ENCODE peak calls at places on chromosome 4, in six cellular contexts. D is endodermal cell; Q is breast epithelium; N is astrocyte; U is ovary; M is CD8-positive, alpha-beta T cell. H is an unnamed sample.

GRCh38 chr4:144288011-144288903 is 147.7 kb upstream of the GYPA start:
- DNase-seq in D (no peak), Q (no peak), N (peak; percentile 69), U (no peak), M (no peak), H (no peak)

GRCh38 chr4:16573744-16574143 is 324.7 kb downstream of the LDB2 start:
- DNase-seq in D (no peak), Q (peak; percentile 53), N (peak; percentile 86), U (peak; percentile 65), M (no peak), H (no peak)

GRCh38 chr4:110163327-110164070 is 34.9 kb downstream of the ELOVL6 start:
- DNase-seq in D (no peak), Q (no peak), N (peak; percentile 91), U (no peak), M (no peak), H (no peak)

GRCh38 chr4:124710911-124711310 is 1.6 kb downstream of the ANKRD50 start:
- DNase-seq in D (no peak), Q (no peak), N (no peak), U (no peak), M (no peak), H (no peak)

GRCh38 chr4:85955614-85956295 is 404.1 kb downstream of the MAPK10 start:
- DNase-seq in D (no peak), Q (no peak), N (no peak), U (no peak), M (no peak), H (no peak)

GRCh38 chr4:6591781-6592180 is 16.8 kb downstream of the MAN2B2 start:
- DNase-seq in D (no peak), Q (no peak), N (no peak), U (no peak), M (no peak), H (no peak)

GRCh38 chr4:112311516-112311915 is 14.3 kb downstream of the ALPK1 start:
- DNase-seq in D (no peak), Q (no peak), N (no peak), U (no peak), M (no peak), H (no peak)

GRCh38 chr4:61918507-61919462 is 718.7 kb downstream of the ADGRL3 start:
- DNase-seq in D (no peak), Q (no peak), N (no peak), U (no peak), M (no peak), H (no peak)

GRCh38 chr4:107870916-107871786 is 46.4 kb downstream of the SGMS2 start:
- DNase-seq in D (no peak), Q (no peak), N (peak; percentile 41), U (no peak), M (no peak), H (no peak)

GRCh38 chr4:56976878-56977320 is 507 bp downstream of the NOA1 start:
- DNase-seq in D (peak; percentile 87), Q (no peak), N (no peak), U (no peak), M (peak; percentile 26), H (peak; percentile 76)

GRCh38 chr4:124433044-124433443 is 279.5 kb downstream of the ANKRD50 start:
- DNase-seq in D (no peak), Q (no peak), N (no peak), U (no peak), M (no peak), H (no peak)

GRCh38 chr4:140635606-140636005 is 66.8 kb upstream of the UCP1 start:
- DNase-seq in D (peak; percentile 78), Q (peak; percentile 60), N (peak; percentile 42), U (no peak), M (no peak), H (no peak)

GRCh38 chr4:128315756-128316520 is 28.3 kb upstream of the PGRMC2 start:
- DNase-seq in D (no peak), Q (no peak), N (no peak), U (no peak), M (no peak), H (no peak)

GRCh38 chr4:153728151-153728550 is 31.7 kb downstream of the RNF175 start:
- DNase-seq in D (no peak), Q (no peak), N (no peak), U (no peak), M (no peak), H (no peak)

GRCh38 chr4:52641853-52642563 is 17.1 kb downstream of the USP46 start:
- DNase-seq in D (no peak), Q (no peak), N (peak; percentile 65), U (no peak), M (no peak), H (no peak)

GRCh38 chr4:122606364-122607043 is 14.4 kb downstream of the IL21 start:
- DNase-seq in D (peak; percentile 68), Q (no peak), N (no peak), U (no peak), M (no peak), H (no peak)

GRCh38 chr4:183906736-183907651 is 1.9 kb downstream of the STOX2 start:
- DNase-seq in D (peak; percentile 80), Q (no peak), N (no peak), U (peak; percentile 17), M (no peak), H (no peak)

GRCh38 chr4:30962949-30963348 is 242.8 kb downstream of the PCDH7 start:
- DNase-seq in D (no peak), Q (no peak), N (peak; percentile 87), U (no peak), M (no peak), H (no peak)

GRCh38 chr4:123939621-123940020 is 543.0 kb downstream of the SPRY1 start:
- DNase-seq in D (no peak), Q (no peak), N (peak; percentile 89), U (no peak), M (no peak), H (no peak)

GRCh38 chr4:66564901-66565648 is 894.8 kb upstream of the EPHA5 start:
- DNase-seq in D (no peak), Q (no peak), N (peak; percentile 97), U (no peak), M (no peak), H (no peak)

GRCh38 chr4:1504786-1505500 is 98.7 kb upstream of the NKX1-1 start:
- DNase-seq in D (peak; percentile 11), Q (no peak), N (no peak), U (no peak), M (no peak), H (peak; percentile 52)

GRCh38 chr4:18464160-18464559 is 442.6 kb upstream of the LCORL start:
- DNase-seq in D (no peak), Q (no peak), N (no peak), U (no peak), M (no peak), H (no peak)

GRCh38 chr4:81622028-81622427 is 150.3 kb upstream of the RASGEF1B start:
- DNase-seq in D (no peak), Q (no peak), N (no peak), U (no peak), M (no peak), H (no peak)

GRCh38 chr4:6216588-6216987 is 16.2 kb upstream of the JAKMIP1 start:
- DNase-seq in D (no peak), Q (no peak), N (no peak), U (no peak), M (no peak), H (no peak)

GRCh38 chr4:17587094-17587822 is 10.3 kb downstream of the LAP3 start:
- DNase-seq in D (no peak), Q (peak; percentile 29), N (no peak), U (no peak), M (no peak), H (no peak)

GRCh38 chr4:87461281-87461700 is 38.9 kb downstream of the NUDT9 start:
- DNase-seq in D (no peak), Q (no peak), N (peak; percentile 31), U (no peak), M (no peak), H (no peak)

DNA sequence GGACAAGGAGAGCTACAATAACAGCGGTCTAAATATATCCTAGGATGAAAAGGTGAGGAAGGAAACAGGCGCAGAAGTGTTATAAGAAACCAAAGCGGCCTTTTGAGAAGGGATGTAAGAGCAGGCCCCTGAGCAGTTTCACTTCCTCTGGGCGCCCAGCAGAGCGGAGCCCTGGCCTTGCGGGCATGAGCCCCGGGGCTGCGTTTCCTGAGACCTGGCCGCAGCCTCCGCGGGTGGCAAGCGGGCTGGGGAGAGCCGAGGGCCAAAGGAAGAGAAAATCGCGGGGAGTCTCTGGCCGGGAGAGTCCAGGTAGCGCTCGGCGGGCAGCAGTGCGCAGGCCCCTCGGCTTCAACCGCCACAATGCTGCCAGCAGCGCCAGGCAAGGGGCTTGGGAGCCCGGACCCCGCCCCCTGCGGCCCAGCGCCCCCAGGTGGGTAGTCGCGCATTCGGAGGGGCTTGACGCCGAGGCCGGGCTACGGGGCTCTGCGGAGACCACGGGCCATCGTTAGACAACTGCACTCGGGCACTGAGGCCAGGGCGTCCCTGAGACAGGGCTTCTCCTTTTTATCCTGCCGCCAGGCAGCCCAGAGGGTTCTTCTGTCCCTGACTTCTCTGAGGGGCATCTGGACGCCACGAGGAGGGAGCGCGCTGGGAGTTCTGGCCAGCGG is at the start of gene BANK1:
- DNase-seq in D (peak; percentile 94), Q (no peak), N (no peak), U (no peak), M (peak; percentile 20), H (no peak)
- TF ChIP-seq CTCF in D (peak; percentile 81), Q (no peak), N (no peak), U (no peak), M (no peak), H (no peak)

DNA sequence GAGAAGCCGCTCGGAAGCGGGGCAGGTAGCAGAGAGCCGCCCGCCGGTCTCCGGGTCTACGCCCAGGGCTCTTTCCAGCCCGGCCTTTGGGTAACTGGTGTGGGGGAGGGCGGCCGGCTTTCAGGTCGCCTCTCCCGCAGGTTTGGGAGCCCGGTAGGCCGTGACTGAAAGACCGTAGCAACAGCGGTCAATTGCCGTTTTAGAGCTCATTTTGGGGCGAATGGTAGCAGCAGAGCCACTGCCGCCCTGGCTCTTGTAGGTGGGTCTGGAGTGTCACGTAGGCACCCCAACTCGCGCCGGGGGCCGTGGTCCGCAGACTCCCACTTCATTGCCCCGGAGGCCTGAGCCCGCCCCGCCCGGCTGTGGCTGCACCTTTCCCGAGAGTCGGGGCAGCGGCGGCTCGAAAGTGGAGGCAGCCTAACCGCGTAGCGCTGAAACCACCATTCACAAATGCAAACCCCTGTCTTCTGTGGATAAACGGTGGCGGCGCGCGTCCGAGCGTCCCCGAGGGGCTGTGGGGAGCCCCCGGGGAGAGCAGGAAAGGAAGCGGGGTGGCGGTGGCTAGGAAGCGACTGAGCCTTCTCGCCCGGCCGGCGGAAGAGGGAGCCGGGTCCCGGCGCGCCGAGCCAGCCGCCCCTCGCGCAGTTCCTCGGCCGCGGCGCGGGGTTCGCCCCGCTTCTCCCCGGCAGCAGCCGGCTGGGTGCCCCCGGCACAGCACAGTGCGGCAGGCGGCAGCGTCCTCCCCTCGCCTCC is 2185.1 kb upstream of the TENM3 start:
- DNase-seq in D (peak; percentile 86), Q (no peak), N (peak; percentile 23), U (no peak), M (no peak), H (no peak)
- H3K27ac ChIP-seq in D (no peak overlapping the region), Q (no peak overlapping the region), N (no peak overlapping the region), U (no peak overlapping the region), M (no peak overlapping the region), H (no peak overlapping the region)

DNA sequence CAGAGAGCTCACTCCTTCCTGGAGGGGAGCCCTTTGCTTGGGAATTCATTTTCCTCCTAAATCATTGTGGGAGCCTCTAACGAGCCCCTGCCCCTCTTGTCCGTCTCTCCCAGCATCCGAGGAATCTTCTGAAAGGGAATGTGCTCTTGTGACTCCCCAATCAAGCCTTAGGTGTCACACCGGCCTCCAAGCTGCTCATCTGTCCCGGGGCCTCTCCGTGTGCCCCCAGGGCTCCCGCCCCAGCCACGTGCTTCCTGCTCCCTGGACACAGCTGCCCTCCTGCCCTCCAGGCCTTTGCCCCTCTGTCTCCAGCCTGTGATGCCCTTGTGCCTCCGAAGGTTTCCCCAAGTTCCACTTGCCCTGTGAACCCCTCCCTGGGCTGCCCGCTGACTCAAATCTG is 239.8 kb downstream of the AFAP1 start:
- DNase-seq in D (no peak), Q (no peak), N (no peak), U (no peak), M (no peak), H (no peak)
- H3K4me3 ChIP-seq in D (no peak overlapping the region), Q (no peak overlapping the region), N (no peak overlapping the region), U (no peak overlapping the region), M (no peak overlapping the region), H (no peak overlapping the region)

GRCh38 chr4:25939330-25939729 is 25.3 kb downstream of the SMIM20 start:
- DNase-seq in D (no peak), Q (no peak), N (no peak), U (no peak), M (no peak), H (no peak)
- TF ChIP-seq CTCF in D (no peak), Q (no peak), N (no peak), U (no peak), M (no peak), H (no peak)